ENCODE peak calls at places on chromosomes 5 and 9, in ten cellular contexts. Q is T-helper 17 cell; R is NCI-H1105; Y is AG08395; X is esophagus squamous epithelium; N is left ventricle myocardium inferior; E is anterior cingulate cortex; W is CD4-positive, alpha-beta T cell; V is HuH-7; L is GM12865. J is an unnamed sample.

GRCh38 chr5:1292846-1293415 is 1.9 kb downstream of the TERT start:
- DNase-seq in N (no peak), Y (no peak), W (no peak), V (no peak), E (no peak), R (no peak), Q (peak; percentile 1), X (no peak), L (no peak), J (no peak)

GRCh38 chr9:121797056-121797455 is 145.6 kb downstream of the DAB2IP start:
- DNase-seq in E (no peak), R (no peak), V (no peak), X (no peak), L (no peak), W (no peak), N (no peak), Y (no peak), Q (no peak), J (no peak)

GRCh38 chr9:94908041-94908563 is 181.6 kb downstream of the AOPEP start:
- DNase-seq in N (no peak), W (no peak), L (no peak), V (no peak), X (no peak), Y (no peak), E (no peak), Q (no peak), R (no peak), J (peak; percentile 7)

GRCh38 chr9:130498298-130498917 is 53.6 kb downstream of the ASS1 start:
- DNase-seq in R (peak; percentile 29), L (no peak), V (no peak), X (no peak), Y (no peak), Q (no peak), E (no peak), N (no peak), W (no peak), J (no peak)

GRCh38 chr5:75951158-75951557 is 132.0 kb upstream of the SV2C start:
- DNase-seq in L (no peak), E (peak; percentile 2), W (no peak), Y (no peak), X (no peak), V (no peak), N (no peak), R (peak; percentile 54), Q (no peak), J (no peak)

GRCh38 chr5:34516166-34516565 is 140.0 kb upstream of the RAI14 start:
- DNase-seq in V (no peak), E (no peak), W (no peak), X (no peak), R (no peak), N (no peak), Y (no peak), L (no peak), Q (no peak), J (no peak)

GRCh38 chr5:150320048-150320555 is 17.4 kb upstream of the ARSI start:
- DNase-seq in E (peak; percentile 71), W (no peak), N (peak; percentile 56), Y (peak; percentile 89), X (no peak), Q (no peak), R (no peak), L (no peak), V (no peak), J (no peak)

GRCh38 chr5:61416410-61416809 is 84.4 kb downstream of the ZSWIM6 start:
- DNase-seq in V (no peak), W (no peak), N (no peak), R (no peak), E (no peak), Y (no peak), L (no peak), Q (no peak), X (no peak), J (no peak)

GRCh38 chr9:135217836-135218235 is 130.4 kb downstream of the OLFM1 start:
- DNase-seq in E (no peak), N (no peak), Q (no peak), V (no peak), R (no peak), W (no peak), X (no peak), L (no peak), Y (no peak), J (no peak)

GRCh38 chr5:7801898-7802614 is 48.9 kb downstream of the CFAP90 start:
- DNase-seq in R (no peak), L (no peak), N (no peak), E (no peak), X (no peak), V (no peak), W (no peak), Q (no peak), Y (no peak), J (no peak)

GRCh38 chr9:121654497-121655140 is 3.2 kb downstream of the DAB2IP start:
- DNase-seq in R (no peak), Y (no peak), X (no peak), N (no peak), V (no peak), E (no peak), L (no peak), W (no peak), Q (no peak), J (no peak)

GRCh38 chr5:56429110-56429561 is 196.0 kb upstream of the ANKRD55 start:
- DNase-seq in Y (no peak), W (no peak), X (no peak), E (no peak), L (no peak), Q (no peak), N (peak; percentile 52), V (peak; percentile 29), R (no peak), J (no peak)

GRCh38 chr9:8351431-8351830 is 551.9 kb upstream of the DMAC1 start:
- DNase-seq in N (no peak), E (no peak), L (no peak), W (no peak), R (no peak), X (no peak), V (no peak), Y (no peak), Q (no peak), J (no peak)

GRCh38 chr5:88979244-88979643 is 96.3 kb upstream of the MEF2C start:
- DNase-seq in W (no peak), R (no peak), V (no peak), X (no peak), E (no peak), Y (no peak), N (no peak), Q (no peak), L (peak; percentile 34), J (no peak)